ENCODE peak calls at places on chromosomes 6 and 20, in nine cellular contexts. U is Peyer's patch; P is stimulated activated CD4-positive, alpha-beta T cell treated with anti-CD3 and anti-CD28 coated beads, Interleukin-12 subunit alpha, Interleukin-12 subunit beta, amount 100 ng/mL, for 48 hours; E is stimulated activated CD8-positive, alpha-beta memory T cell treated with anti-CD3 and anti-CD28 coated beads, Interleukin-7, amount 100 ng/mL, for 1 hour; Q is dermis microvascular lymphatic vessel endothelial cell; M is EL; K is activated CD8-positive, alpha-beta T cell treated with anti-CD3 and anti-CD28 coated beads for 36 hours; O is Caki2; S is heart left ventricle. T is an unnamed sample.
A peak's percentile ranks its signal among the peaks of the same experiment; 100 is the strongest.

GRCh38 chr20:61628901-61629300 is 376.8 kb downstream of the CDH4 start:
- DNase-seq in K (no peak), E (no peak), P (no peak), S (no peak), Q (no peak), M (no peak), O (no peak), U (no peak), T (no peak)

GRCh38 chr6:7803219-7803618 is 77.3 kb downstream of the BMP6 start:
- DNase-seq in O (no peak), U (no peak), E (no peak), K (peak; percentile 12), P (no peak), M (no peak), Q (no peak), S (no peak), T (no peak)

GRCh38 chr6:56238352-56238751 is 9.0 kb downstream of the COL21A1 start:
- DNase-seq in O (no peak), U (no peak), E (no peak), K (no peak), P (no peak), Q (no peak), S (no peak), M (no peak), T (no peak)

GRCh38 chr20:19720991-19721390 is 37.1 kb upstream of the RIN2 start:
- DNase-seq in E (no peak), Q (no peak), U (no peak), P (no peak), K (no peak), O (no peak), S (no peak), M (no peak), T (no peak)

GRCh38 chr6:90350689-90351554 is 54.3 kb upstream of the BACH2 start:
- DNase-seq in Q (no peak), M (no peak), K (peak; percentile 63), E (no peak), S (peak; percentile 9), P (no peak), U (peak; percentile 59), O (no peak), T (no peak)

GRCh38 chr6:131368077-131368911 is 204.7 kb upstream of the ARG1 start:
- DNase-seq in K (no peak), U (no peak), P (no peak), S (peak; percentile 24), Q (no peak), M (no peak), E (no peak), O (no peak), T (peak; percentile 27)

GRCh38 chr6:151004415-151005024 is 139.0 kb downstream of the MTHFD1L start:
- DNase-seq in Q (peak; percentile 99), E (no peak), U (no peak), S (peak; percentile 22), O (peak; percentile 57), M (peak; percentile 88), P (no peak), K (no peak), T (no peak)

GRCh38 chr20:38109657-38110524 is 55.2 kb downstream of the TGM2 start:
- DNase-seq in M (peak; percentile 99), S (peak; percentile 86), U (no peak), Q (peak; percentile 94), K (no peak), O (peak; percentile 72), E (no peak), P (no peak), T (no peak)

GRCh38 chr20:21387528-21387927 is 9.8 kb downstream of the NKX2-4 start:
- DNase-seq in O (no peak), E (no peak), P (no peak), U (no peak), M (no peak), S (no peak), K (no peak), Q (no peak), T (no peak)

GRCh38 chr20:33925867-33926266 is 67.8 kb upstream of the RALY start:
- DNase-seq in P (no peak), K (no peak), U (no peak), M (peak; percentile 45), O (no peak), E (no peak), S (no peak), Q (no peak), T (no peak)

GRCh38 chr20:62409935-62410741 is 3.1 kb upstream of the CABLES2 start:
- DNase-seq in S (no peak), O (peak; percentile 62), P (no peak), E (no peak), Q (peak; percentile 44), U (peak; percentile 52), K (peak; percentile 62), M (peak; percentile 22), T (peak; percentile 41)

GRCh38 chr6:37906121-37906520 is 86.6 kb downstream of the ZFAND3 start:
- DNase-seq in M (peak; percentile 36), O (no peak), U (no peak), K (no peak), Q (peak; percentile 87), E (no peak), S (no peak), P (no peak), T (no peak)

GRCh38 chr6:40205004-40205403 is 270.7 kb upstream of the MOCS1 start:
- DNase-seq in U (no peak), Q (no peak), S (no peak), E (no peak), O (no peak), M (no peak), K (no peak), P (no peak), T (no peak)

GRCh38 chr20:49519777-49520359 is 37.4 kb upstream of the KCNB1 start:
- DNase-seq in M (no peak), P (no peak), K (no peak), O (no peak), S (no peak), U (no peak), E (no peak), Q (no peak), T (no peak)

GRCh38 chr20:63881451-63882226 is 13.3 kb upstream of the DNAJC5 start:
- DNase-seq in P (no peak), E (no peak), S (no peak), Q (no peak), U (no peak), M (no peak), O (no peak), K (no peak), T (no peak)

GRCh38 chr20:59207742-59208357 is 44.2 kb downstream of the ZNF831 start:
- DNase-seq in Q (peak; percentile 43), P (peak; percentile 76), K (peak; percentile 88), E (peak; percentile 67), O (no peak), S (peak; percentile 46), U (peak; percentile 86), M (peak; percentile 43), T (peak; percentile 60)

GRCh38 chr20:47883186-47883585 is 97.9 kb upstream of the SULF2 start:
- DNase-seq in P (no peak), K (no peak), U (no peak), O (no peak), M (no peak), S (no peak), Q (no peak), E (no peak), T (no peak)

GRCh38 chr20:62025832-62026563 is 39.7 kb downstream of the TAF4 start:
- DNase-seq in E (no peak), P (no peak), Q (peak; percentile 90), S (peak; percentile 54), O (no peak), M (peak; percentile 40), U (no peak), K (peak; percentile 48), T (peak; percentile 29)

T was measured in head of caudate nucleus.